ENCODE peak calls at places on chromosomes 7 and 10, in ten cellular contexts. N is CD4-positive, CD25-positive, alpha-beta regulatory T cell; G is tibial nerve; E is H1; F is stomach; T is heart left ventricle; D is HL-60; Q is left lung; J is SK-N-SH; I is transverse colon. O is an unnamed sample.

GRCh38 chr10:70430489-70431445 is 10.7 kb downstream of the NODAL start:
- DNase-seq in N (peak), G (peak), E (no peak), F (peak), T (no peak), D (no peak), Q (peak), J (no peak), I (peak), O (peak)

GRCh38 chr10:101031796-101032636 is 982 bp downstream of the SFXN3 start:
- DNase-seq in N (peak), G (peak), E (peak), F (peak), T (peak), D (peak), Q (peak), J (peak), I (peak), O (peak)

GRCh38 chr7:157872447-157872846 is 535.6 kb downstream of the DNAJB6 start:
- DNase-seq in N (no peak), G (no peak), E (no peak), F (no peak), T (no peak), D (no peak), Q (peak), J (no peak), I (no peak), O (no peak)

GRCh38 chr10:42769653-42770052 is 12.9 kb upstream of the BMS1 start:
- DNase-seq in N (no peak), G (no peak), E (no peak), F (no peak), T (no peak), D (no peak), Q (no peak), J (peak), I (peak), O (peak)

GRCh38 chr10:129709627-129710509 is 242.8 kb downstream of the MGMT start:
- DNase-seq in N (no peak), G (no peak), E (peak), F (no peak), T (peak), D (no peak), Q (no peak), J (no peak), I (no peak), O (no peak)

GRCh38 chr7:118195837-118196474 is 12.0 kb downstream of the LSM8 start:
- DNase-seq in N (peak), G (no peak), E (peak), F (peak), T (no peak), D (peak), Q (no peak), J (peak), I (peak), O (peak)

GRCh38 chr10:129057856-129058663 is 409.0 kb upstream of the MGMT start:
- DNase-seq in N (peak), G (no peak), E (no peak), F (no peak), T (no peak), D (no peak), Q (no peak), J (no peak), I (peak), O (no peak)

GRCh38 chr10:4198216-4198615 is 413.2 kb upstream of the KLF6 start:
- DNase-seq in N (no peak), G (no peak), E (no peak), F (no peak), T (no peak), D (no peak), Q (no peak), J (no peak), I (no peak), O (no peak)

GRCh38 chr10:88810196-88810961 is 7.8 kb downstream of the LIPM start:
- DNase-seq in N (peak), G (no peak), E (no peak), F (peak), T (no peak), D (no peak), Q (no peak), J (peak), I (no peak), O (peak)

GRCh38 chr7:12389089-12389700 is 14.5 kb downstream of the VWDE start:
- DNase-seq in N (peak), G (no peak), E (no peak), F (peak), T (no peak), D (peak), Q (no peak), J (peak), I (peak), O (peak)

GRCh38 chr10:70671619-70672164 is 614 bp upstream of the ADAMTS14 start:
- DNase-seq in N (no peak), G (no peak), E (no peak), F (no peak), T (no peak), D (no peak), Q (no peak), J (no peak), I (no peak), O (no peak)

GRCh38 chr7:150978136-150978789 is at the start of gene KCNH2:
- DNase-seq in N (peak), G (no peak), E (peak), F (no peak), T (peak), D (no peak), Q (no peak), J (peak), I (no peak), O (peak)

GRCh38 chr10:106436123-106436740 is 728.3 kb downstream of the SORCS1 start:
- DNase-seq in N (no peak), G (no peak), E (no peak), F (no peak), T (no peak), D (no peak), Q (no peak), J (no peak), I (no peak), O (no peak)

GRCh38 chr10:72084094-72084459 is 4.3 kb downstream of the SPOCK2 start:
- DNase-seq in N (peak), G (no peak), E (no peak), F (peak), T (no peak), D (no peak), Q (no peak), J (no peak), I (no peak), O (no peak)

GRCh38 chr10:58982470-58983239 is 193.8 kb upstream of the PHYHIPL start:
- DNase-seq in N (no peak), G (no peak), E (no peak), F (no peak), T (no peak), D (no peak), Q (no peak), J (no peak), I (no peak), O (no peak)

GRCh38 chr7:158869876-158870275 is 13.5 kb downstream of the DYNC2I1 start:
- DNase-seq in N (no peak), G (no peak), E (no peak), F (no peak), T (no peak), D (no peak), Q (no peak), J (no peak), I (no peak), O (no peak)

GRCh38 chr7:95472521-95473160 is 13.1 kb upstream of the ASB4 start:
- DNase-seq in N (no peak), G (no peak), E (no peak), F (no peak), T (no peak), D (no peak), Q (no peak), J (no peak), I (no peak), O (peak)

GRCh38 chr10:70458329-70459060 is 17.0 kb upstream of the NODAL start:
- DNase-seq in N (no peak), G (peak), E (peak), F (peak), T (peak), D (peak), Q (peak), J (peak), I (peak), O (peak)

GRCh38 chr10:103493911-103494877 is 689 bp downstream of the NEURL1 start:
- DNase-seq in N (peak), G (no peak), E (peak), F (no peak), T (no peak), D (peak), Q (no peak), J (peak), I (no peak), O (peak)

GRCh38 chr10:114714281-114714741 is 56.2 kb upstream of the ABLIM1 start:
- DNase-seq in N (no peak), G (no peak), E (no peak), F (peak), T (no peak), D (no peak), Q (no peak), J (no peak), I (peak), O (no peak)

GRCh38 chr10:6409982-6410694 is 169.9 kb downstream of the PRKCQ start:
- DNase-seq in N (peak), G (no peak), E (no peak), F (no peak), T (no peak), D (no peak), Q (no peak), J (peak), I (peak), O (no peak)

GRCh38 chr7:117169907-117170306 is 153.0 kb downstream of the WNT2 start:
- DNase-seq in N (no peak), G (no peak), E (no peak), F (peak), T (no peak), D (no peak), Q (no peak), J (no peak), I (no peak), O (peak)

GRCh38 chr10:102678842-102679289 is 34.6 kb downstream of the TRIM8 start:
- DNase-seq in N (no peak), G (peak), E (peak), F (peak), T (peak), D (no peak), Q (peak), J (peak), I (peak), O (peak)

GRCh38 chr10:72259491-72260214 is 14.1 kb upstream of the DDIT4 start:
- DNase-seq in N (no peak), G (no peak), E (no peak), F (no peak), T (no peak), D (no peak), Q (no peak), J (peak), I (no peak), O (no peak)

GRCh38 chr7:135801045-135801693 is 52.6 kb upstream of the FAM180A start:
- DNase-seq in N (peak), G (no peak), E (peak), F (no peak), T (no peak), D (no peak), Q (no peak), J (peak), I (no peak), O (peak)

GRCh38 chr7:105691029-105691691 is 109.9 kb upstream of the EFCAB10 start:
- DNase-seq in N (peak), G (no peak), E (no peak), F (no peak), T (no peak), D (no peak), Q (no peak), J (no peak), I (peak), O (no peak)

GRCh38 chr7:50607524-50608125 is 42.4 kb upstream of the DDC start:
- DNase-seq in N (no peak), G (no peak), E (no peak), F (no peak), T (no peak), D (no peak), Q (no peak), J (no peak), I (no peak), O (no peak)

GRCh38 chr10:100745882-100746412 is 565 bp downstream of the PAX2 start:
- DNase-seq in N (no peak), G (no peak), E (peak), F (no peak), T (no peak), D (no peak), Q (no peak), J (peak), I (no peak), O (no peak)

GRCh38 chr10:108434818-108435217 is 1270.3 kb upstream of the SORCS1 start:
- DNase-seq in N (no peak), G (no peak), E (no peak), F (no peak), T (no peak), D (no peak), Q (no peak), J (no peak), I (no peak), O (no peak)

GRCh38 chr10:73019100-73019499 is 64.5 kb upstream of the PLA2G12B start:
- DNase-seq in N (no peak), G (no peak), E (no peak), F (no peak), T (no peak), D (no peak), Q (no peak), J (no peak), I (no peak), O (no peak)

GRCh38 chr7:28955356-28955722 is 2.8 kb downstream of the TRIL start:
- DNase-seq in N (no peak), G (no peak), E (no peak), F (no peak), T (no peak), D (no peak), Q (no peak), J (no peak), I (no peak), O (no peak)

GRCh38 chr10:121772406-121772805 is 155.4 kb downstream of the ATE1 start:
- DNase-seq in N (no peak), G (no peak), E (no peak), F (no peak), T (no peak), D (no peak), Q (no peak), J (no peak), I (no peak), O (no peak)

GRCh38 chr7:70719120-70719519 is 412.8 kb upstream of the GALNT17 start:
- DNase-seq in N (no peak), G (no peak), E (no peak), F (no peak), T (no peak), D (no peak), Q (no peak), J (no peak), I (no peak), O (no peak)

GRCh38 chr7:8261711-8262695 is at the start of gene ICA1:
- DNase-seq in N (peak), G (no peak), E (peak), F (peak), T (peak), D (peak), Q (peak), J (peak), I (peak), O (peak)

GRCh38 chr10:71842424-71842823 is 8.6 kb downstream of the PSAP start:
- DNase-seq in N (no peak), G (no peak), E (no peak), F (no peak), T (no peak), D (no peak), Q (no peak), J (no peak), I (no peak), O (no peak)

GRCh38 chr10:4067552-4068254 is 282.7 kb upstream of the KLF6 start:
- DNase-seq in N (peak), G (no peak), E (no peak), F (peak), T (no peak), D (no peak), Q (no peak), J (no peak), I (peak), O (no peak)

GRCh38 chr10:84204122-84204521 is 9.8 kb downstream of the CDHR1 start:
- DNase-seq in N (no peak), G (no peak), E (no peak), F (no peak), T (no peak), D (no peak), Q (no peak), J (peak), I (no peak), O (no peak)

GRCh38 chr7:81846398-81846797 is 76.6 kb upstream of the HGF start:
- DNase-seq in N (no peak), G (no peak), E (no peak), F (no peak), T (no peak), D (peak), Q (peak), J (no peak), I (no peak), O (no peak)

GRCh38 chr10:50603151-50603850 is 20.5 kb downstream of the SGMS1 start:
- DNase-seq in N (no peak), G (no peak), E (no peak), F (no peak), T (no peak), D (no peak), Q (no peak), J (no peak), I (no peak), O (no peak)
- H3K4me3 ChIP-seq in N (peak), G (no peak), E (no peak), F (no peak), T (no peak), D (no peak), Q (no peak), J (peak), I (no peak), O (no peak)

DNA sequence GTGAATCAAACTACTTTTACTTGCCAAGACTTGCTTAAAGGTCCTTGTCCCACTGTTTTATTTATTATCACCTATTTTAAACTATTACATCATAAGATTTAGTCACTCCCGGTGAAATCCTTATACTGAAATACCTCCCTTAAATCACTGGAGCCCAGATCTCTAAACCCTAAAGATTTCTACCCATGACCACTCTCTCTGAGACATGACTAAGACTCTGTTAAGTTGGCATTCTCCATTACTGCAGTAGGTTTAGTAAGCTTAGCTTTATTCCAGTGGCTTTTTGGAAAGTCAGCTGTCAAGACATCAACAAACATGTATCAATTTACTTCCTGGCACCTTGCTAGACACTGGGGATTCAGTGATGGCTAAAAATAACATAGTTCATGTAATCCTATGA is 874.2 kb downstream of the KCNMA1 start:
- DNase-seq in N (no peak), G (no peak), E (no peak), F (no peak), T (no peak), D (no peak), Q (no peak), J (no peak), I (no peak), O (no peak)
- H3K27ac ChIP-seq in N (no peak), G (no peak), E (no peak), F (no peak), T (no peak), D (no peak), Q (no peak), J (no peak), I (no peak), O (no peak)

GRCh38 chr10:24174014-24174413 is 34.9 kb upstream of the KIAA1217 start:
- DNase-seq in N (no peak), G (no peak), E (no peak), F (no peak), T (no peak), D (no peak), Q (no peak), J (no peak), I (no peak), O (no peak)
- H3K4me3 ChIP-seq in N (no peak), G (no peak), E (no peak), F (no peak), T (no peak), D (no peak), Q (no peak), J (no peak), I (no peak), O (no peak)

GRCh38 chr7:44200699-44201461 is at the start of gene YKT6:
- DNase-seq in N (peak), G (peak), E (peak), F (peak), T (peak), D (peak), Q (peak), J (peak), I (peak), O (peak)
- H3K27ac ChIP-seq in N (peak), G (peak), E (no peak), F (peak), T (peak), D (peak), Q (peak), J (peak), I (peak), O (peak)

DNA sequence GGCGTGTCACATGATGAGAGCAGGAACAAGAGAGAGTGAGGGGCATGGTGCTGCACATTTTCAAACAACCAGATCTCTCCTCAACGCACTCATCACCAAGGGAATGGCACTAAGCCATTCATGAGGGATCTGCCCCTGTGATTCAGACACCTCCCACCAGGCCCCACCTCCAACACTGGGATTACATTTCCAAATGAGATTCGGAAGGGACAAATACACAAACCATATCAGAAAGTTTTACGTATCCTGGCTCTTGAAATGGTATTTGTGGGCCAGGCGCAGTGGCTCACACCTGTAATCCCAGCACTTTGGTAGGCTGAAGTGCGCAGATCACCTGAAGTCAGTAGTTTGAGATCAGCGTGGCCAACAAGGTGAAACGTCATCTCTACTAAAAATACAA is 189.4 kb downstream of the PLXDC2 start:
- DNase-seq in N (no peak), G (no peak), E (no peak), F (no peak), T (no peak), D (no peak), Q (no peak), J (no peak), I (no peak), O (no peak)
- H3K4me3 ChIP-seq in N (no peak), G (no peak), E (no peak), F (no peak), T (no peak), D (no peak), Q (no peak), J (no peak), I (no peak), O (no peak)

GRCh38 chr10:13695588-13695987 is 108.8 kb downstream of the PRPF18 start:
- DNase-seq in N (no peak), G (no peak), E (no peak), F (no peak), T (no peak), D (no peak), Q (no peak), J (no peak), I (no peak), O (no peak)
- H3K27ac ChIP-seq in N (no peak), G (no peak), E (no peak), F (no peak), T (peak), D (no peak), Q (peak), J (no peak), I (no peak), O (no peak)

DNA sequence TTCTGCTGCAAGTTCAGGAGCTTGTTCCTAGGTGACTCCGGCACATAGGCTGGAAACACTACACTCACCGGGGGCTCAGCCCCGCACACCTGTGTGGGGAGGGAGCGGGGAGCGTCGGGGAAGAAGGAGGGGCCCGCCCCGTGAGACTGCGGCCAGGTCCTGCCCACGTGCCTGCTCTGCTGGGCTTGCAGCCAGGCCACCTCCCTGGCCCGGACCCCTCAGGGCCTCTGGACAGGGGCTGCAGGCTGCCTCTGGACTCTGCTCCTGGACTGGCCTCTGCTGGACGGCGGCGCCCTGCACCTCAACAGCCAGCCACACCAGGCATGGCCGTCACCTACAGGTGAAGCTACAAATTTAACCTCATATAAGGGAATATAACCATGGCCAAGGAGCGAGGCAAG is 71.8 kb upstream of the FAM20C start:
- DNase-seq in N (no peak), G (no peak), E (no peak), F (peak), T (no peak), D (no peak), Q (no peak), J (no peak), I (no peak), O (no peak)
- H3K4me3 ChIP-seq in N (no peak), G (no peak), E (no peak), F (no peak), T (no peak), D (no peak), Q (no peak), J (no peak), I (no peak), O (no peak)

DNA sequence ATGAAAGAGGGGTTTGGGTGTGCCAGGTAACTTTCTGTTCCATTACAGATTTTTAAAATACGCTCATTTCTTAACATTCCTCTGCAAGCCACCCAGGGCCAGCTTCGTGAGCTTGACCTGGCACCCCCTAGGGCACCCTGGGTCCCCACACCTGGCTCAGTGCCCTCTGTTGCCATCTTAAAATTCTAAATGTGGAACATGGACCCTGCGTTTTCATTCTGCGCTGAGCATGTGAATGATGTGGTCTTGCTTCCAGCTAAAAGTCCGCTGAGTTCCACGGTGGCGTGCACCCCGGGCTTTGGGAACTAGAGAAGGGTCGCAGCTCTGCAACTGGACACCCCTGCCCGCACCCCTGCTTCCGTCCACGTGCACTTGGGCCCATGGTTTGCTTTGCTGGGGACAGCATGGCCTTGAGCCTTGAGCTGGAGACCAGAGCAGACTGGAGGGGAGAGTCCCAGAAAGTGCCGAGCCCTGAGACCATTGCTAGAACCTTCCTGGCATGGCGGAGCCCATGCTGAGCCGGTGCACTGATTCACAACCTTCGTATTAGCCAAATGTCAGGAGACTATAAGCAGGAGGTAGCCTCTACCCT is 91.1 kb downstream of the RGS10 start:
- DNase-seq in N (no peak), G (no peak), E (no peak), F (no peak), T (peak), D (no peak), Q (no peak), J (no peak), I (no peak), O (no peak)
- H3K27ac ChIP-seq in N (no peak), G (no peak), E (no peak), F (no peak), T (no peak), D (no peak), Q (no peak), J (no peak), I (no peak), O (no peak)